ENCODE peak calls at places on chromosome 13, in four cellular contexts. U, V, F and H are unnamed samples.
A peak's percentile ranks its signal among the peaks of the same experiment; 100 is the strongest.

GRCh38 chr13:30371649-30372265 is 50.5 kb upstream of the UBE2L5 start:
- DNase-seq in U (no peak), V (no peak), F (no peak), H (no peak)

GRCh38 chr13:85864963-85865530 is 65.8 kb upstream of the SLITRK6 start:
- DNase-seq in U (no peak), V (no peak), F (no peak), H (no peak)

GRCh38 chr13:100980171-100980570 is 305.6 kb upstream of the TMTC4 start:
- DNase-seq in U (no peak), V (no peak), F (no peak), H (no peak)

GRCh38 chr13:30735025-30735967 is at the start of gene ALOX5AP:
- DNase-seq in U (no peak), V (no peak), F (no peak), H (no peak)

GRCh38 chr13:26041476-26041875 is 10.3 kb downstream of the SHISA2 start:
- DNase-seq in U (no peak), V (no peak), F (no peak), H (no peak)

GRCh38 chr13:27170521-27171243 is 929 bp downstream of the USP12 start:
- DNase-seq in U (no peak), V (no peak), F (no peak), H (no peak)

GRCh38 chr13:98528663-98529064 is 48.2 kb downstream of the STK24 start:
- DNase-seq in U (no peak), V (no peak), F (no peak), H (no peak)

GRCh38 chr13:98785968-98786367 is 33.5 kb upstream of the SLC15A1 start:
- DNase-seq in U (no peak), V (no peak), F (no peak), H (no peak)

GRCh38 chr13:71867101-71867814 is at the start of gene DACH1:
- DNase-seq in U (no peak), V (no peak), F (peak; percentile 59), H (no peak)